ENCODE peak calls at places on chromosomes 12 and 14, in seven cellular contexts. S, Z, F, H, C, P and Q are unnamed samples.

GRCh38 chr12:42394429-42394828 is 68.5 kb downstream of the PPHLN1 start:
- DNase-seq in Z (no peak), F (no peak), H (no peak), S (no peak), P (no peak), C (no peak), Q (no peak)

GRCh38 chr12:124248862-124249825 is 45.7 kb upstream of the RFLNA start:
- DNase-seq in P (no peak), H (peak), F (no peak), C (no peak), Z (no peak), S (no peak), Q (no peak)

GRCh38 chr14:71985538-71986234 is 53.5 kb downstream of the RGS6 start:
- DNase-seq in P (no peak), H (no peak), Z (no peak), F (no peak), C (no peak), S (no peak), Q (no peak)

GRCh38 chr12:9064201-9064814 is 51.4 kb downstream of the A2M start:
- DNase-seq in S (peak), P (no peak), C (peak), H (peak), Z (no peak), F (no peak), Q (peak)

GRCh38 chr12:60148831-60149230 is 553.0 kb downstream of the SLC16A7 start:
- DNase-seq in F (no peak), H (no peak), Z (no peak), P (peak), C (peak), S (no peak), Q (no peak)

GRCh38 chr12:110785240-110785639 is 42.5 kb upstream of the PPP1CC start:
- DNase-seq in S (no peak), C (no peak), F (peak), H (no peak), Z (no peak), P (no peak), Q (no peak)

GRCh38 chr12:77032406-77032805 is 33.0 kb downstream of the E2F7 start:
- DNase-seq in Z (peak), F (no peak), C (peak), P (peak), H (no peak), S (no peak), Q (no peak)

GRCh38 chr12:45670339-45671065 is 59.0 kb upstream of the ARID2 start:
- DNase-seq in S (no peak), Z (no peak), H (no peak), F (no peak), P (no peak), C (no peak), Q (no peak)

GRCh38 chr12:6700646-6701051 is at the start of gene PIANP:
- DNase-seq in F (peak), S (peak), H (no peak), Z (no peak), P (no peak), C (peak), Q (no peak)

GRCh38 chr12:39294712-39295111 is 148.2 kb downstream of the KIF21A start:
- DNase-seq in H (no peak), F (peak), S (no peak), P (no peak), C (no peak), Z (no peak), Q (no peak)

GRCh38 chr12:30098677-30099076 is 314.9 kb upstream of the TMTC1 start:
- DNase-seq in P (no peak), H (no peak), F (no peak), C (no peak), Z (no peak), S (no peak), Q (no peak)

GRCh38 chr12:3293446-3294161 is 197.4 kb upstream of the PRMT8 start:
- DNase-seq in C (peak), Z (peak), F (peak), S (no peak), P (peak), H (no peak), Q (no peak)

GRCh38 chr14:51283402-51283825 is 43.4 kb downstream of the TMX1 start:
- DNase-seq in S (no peak), Z (peak), F (peak), H (peak), P (peak), C (peak), Q (no peak)

GRCh38 chr12:66708704-66709443 is 30.0 kb upstream of the GRIP1 start:
- DNase-seq in P (no peak), S (no peak), H (peak), Z (no peak), F (no peak), C (peak), Q (no peak)

GRCh38 chr14:77099425-77100167 is 1.5 kb downstream of the CIPC start:
- DNase-seq in F (no peak), S (no peak), Z (no peak), H (peak), C (peak), P (peak), Q (no peak)

GRCh38 chr14:89178802-89179201 is 238.2 kb downstream of the FOXN3 start:
- DNase-seq in S (no peak), Z (no peak), C (no peak), P (peak), H (no peak), F (no peak), Q (no peak)

GRCh38 chr12:40451661-40452060 is 226.9 kb downstream of the LRRK2 start:
- DNase-seq in H (no peak), S (no peak), Z (no peak), F (no peak), P (no peak), C (no peak), Q (no peak)

GRCh38 chr14:24367506-24368214 is at the start of gene NFATC4:
- DNase-seq in C (no peak), S (peak), H (peak), P (peak), Z (peak), F (peak), Q (peak)

GRCh38 chr12:47903151-47903611 is 1.6 kb downstream of the VDR start:
- DNase-seq in H (no peak), F (no peak), S (no peak), P (peak), Z (no peak), C (no peak), Q (peak)

GRCh38 chr12:51868821-51869489 is 18.9 kb upstream of the ANKRD33 start:
- DNase-seq in S (peak), C (no peak), F (peak), P (no peak), H (peak), Z (no peak), Q (no peak)

GRCh38 chr14:32254952-32255679 is 52.0 kb upstream of the RNU6-8 start:
- DNase-seq in C (peak), Z (peak), H (peak), F (peak), P (peak), S (peak), Q (peak)

GRCh38 chr14:69807192-69807591 is 10.2 kb upstream of the SLC10A1 start:
- DNase-seq in S (no peak), P (no peak), F (no peak), C (no peak), H (no peak), Z (no peak), Q (no peak)

GRCh38 chr14:95256011-95256775 is 63.5 kb downstream of the CLMN start:
- DNase-seq in S (no peak), C (no peak), Z (no peak), F (no peak), H (peak), P (no peak), Q (no peak)

GRCh38 chr14:76373456-76373855 is 2.5 kb upstream of the ESRRB start:
- DNase-seq in H (no peak), Z (no peak), F (no peak), P (no peak), S (no peak), C (no peak), Q (no peak)

GRCh38 chr12:123101467-123102004 is 49.4 kb downstream of the PITPNM2 start:
- DNase-seq in H (no peak), Z (no peak), S (no peak), F (no peak), P (no peak), C (no peak), Q (no peak)

GRCh38 chr14:67343601-67344230 is 15.9 kb downstream of the ATP6V1D start:
- DNase-seq in F (no peak), P (no peak), H (no peak), C (peak), S (no peak), Z (no peak), Q (no peak)

GRCh38 chr12:50677858-50678257 is 86.0 kb upstream of the ATF1 start:
- DNase-seq in C (no peak), P (peak), H (no peak), F (no peak), S (no peak), Z (no peak), Q (no peak)

GRCh38 chr12:3771853-3772252 is 18.9 kb upstream of the CRACR2A start:
- DNase-seq in C (no peak), H (no peak), P (no peak), Z (no peak), F (no peak), S (no peak), Q (no peak)

GRCh38 chr14:63406341-63406740 is 87.6 kb upstream of the GPHB5 start:
- DNase-seq in S (no peak), F (no peak), H (no peak), C (no peak), Z (no peak), P (no peak), Q (no peak)

GRCh38 chr14:89848165-89848564 is 106.4 kb downstream of the EFCAB11 start:
- DNase-seq in Z (no peak), C (no peak), S (no peak), F (no peak), H (no peak), P (peak), Q (no peak)

GRCh38 chr12:3680919-3681594 is 71.9 kb downstream of the CRACR2A start:
- DNase-seq in S (no peak), F (peak), Z (no peak), H (peak), P (no peak), C (no peak), Q (no peak)

GRCh38 chr12:65858831-65859230 is 34.5 kb downstream of the HMGA2 start:
- DNase-seq in S (no peak), P (peak), C (no peak), Z (no peak), F (no peak), H (no peak), Q (no peak)

GRCh38 chr12:2364566-2365165 is 311.9 kb downstream of the CACNA1C start:
- DNase-seq in H (no peak), C (no peak), F (no peak), S (no peak), P (no peak), Z (no peak), Q (no peak)

GRCh38 chr12:63151061-63151897 is at the start of gene AVPR1A:
- DNase-seq in P (no peak), F (peak), S (peak), H (peak), C (no peak), Z (no peak), Q (peak)

GRCh38 chr14:87794566-87794965 is 198.4 kb downstream of the GALC start:
- DNase-seq in S (no peak), H (no peak), Z (no peak), P (no peak), C (no peak), F (no peak), Q (no peak)

GRCh38 chr12:100539209-100539608 is 34.3 kb upstream of the GAS2L3 start:
- DNase-seq in F (no peak), S (peak), C (peak), H (no peak), P (no peak), Z (no peak), Q (no peak)